ENCODE peak calls at places on chromosome X, in nine cellular contexts. One of them, this sample, is unnamed.

GRCh38 chrX:46407036-46407752 is 138.0 kb downstream of the ZNF674 start:
- DNase-seq in D341Med: no peak
- DNase-seq in AG09319: no peak
- DNase-seq in pancreas: no peak
- DNase-seq in Ammon's horn: no peak
- DNase-seq in GM10248: no peak
- DNase-seq in GM03348: no peak
- DNase-seq in vagina: no peak
- DNase-seq in non-pigmented ciliary epithelial cell: no peak
- DNase-seq in this sample: peak; percentile 26

GRCh38 chrX:153728951-153729631 is 4.4 kb downstream of the ABCD1 start:
- DNase-seq in AG09319: no peak
- DNase-seq in GM10248: no peak
- DNase-seq in Ammon's horn: no peak
- DNase-seq in GM03348: no peak
- DNase-seq in pancreas: no peak
- DNase-seq in non-pigmented ciliary epithelial cell: no peak
- DNase-seq in D341Med: no peak
- DNase-seq in vagina: no peak
- DNase-seq in this sample: no peak

GRCh38 chrX:110172215-110172614 is 145.7 kb downstream of the AMMECR1 start:
- DNase-seq in D341Med: no peak
- DNase-seq in Ammon's horn: no peak
- DNase-seq in pancreas: no peak
- DNase-seq in AG09319: no peak
- DNase-seq in GM10248: peak; percentile 79
- DNase-seq in GM03348: no peak
- DNase-seq in vagina: peak; percentile 78
- DNase-seq in non-pigmented ciliary epithelial cell: no peak
- DNase-seq in this sample: no peak

GRCh38 chrX:54509401-54509800 is 13.4 kb upstream of the FGD1 start:
- DNase-seq in GM10248: no peak
- DNase-seq in GM03348: peak; percentile 20
- DNase-seq in D341Med: no peak
- DNase-seq in pancreas: no peak
- DNase-seq in AG09319: no peak
- DNase-seq in non-pigmented ciliary epithelial cell: no peak
- DNase-seq in Ammon's horn: no peak
- DNase-seq in vagina: no peak
- DNase-seq in this sample: peak; percentile 18

GRCh38 chrX:313546-313945 is 5.0 kb downstream of the GTPBP6 start:
- DNase-seq in GM03348: no peak
- DNase-seq in D341Med: no peak
- DNase-seq in GM10248: no peak
- DNase-seq in pancreas: no peak
- DNase-seq in Ammon's horn: no peak
- DNase-seq in non-pigmented ciliary epithelial cell: no peak
- DNase-seq in vagina: no peak
- DNase-seq in AG09319: no peak
- DNase-seq in this sample: no peak

GRCh38 chrX:110042521-110042920 is 39.6 kb downstream of the TMEM164 start:
- DNase-seq in non-pigmented ciliary epithelial cell: peak; percentile 17
- DNase-seq in GM10248: no peak
- DNase-seq in AG09319: no peak
- DNase-seq in vagina: no peak
- DNase-seq in Ammon's horn: no peak
- DNase-seq in D341Med: no peak
- DNase-seq in GM03348: no peak
- DNase-seq in pancreas: no peak
- DNase-seq in this sample: no peak

GRCh38 chrX:132101206-132101605 is 26.6 kb downstream of the FRMD7 start:
- DNase-seq in GM03348: no peak
- DNase-seq in AG09319: no peak
- DNase-seq in non-pigmented ciliary epithelial cell: no peak
- DNase-seq in GM10248: no peak
- DNase-seq in Ammon's horn: no peak
- DNase-seq in vagina: no peak
- DNase-seq in D341Med: no peak
- DNase-seq in pancreas: no peak
- DNase-seq in this sample: no peak

GRCh38 chrX:9312922-9313867 is 151.7 kb upstream of the TBL1X start:
- DNase-seq in GM10248: peak; percentile 23
- DNase-seq in Ammon's horn: no peak
- DNase-seq in AG09319: no peak
- DNase-seq in pancreas: peak; percentile 40
- DNase-seq in D341Med: peak; percentile 60
- DNase-seq in non-pigmented ciliary epithelial cell: no peak
- DNase-seq in GM03348: no peak
- DNase-seq in vagina: no peak
- DNase-seq in this sample: no peak

GRCh38 chrX:69369999-69370398 is 134.1 kb upstream of the NALF2 start:
- DNase-seq in GM10248: no peak
- DNase-seq in D341Med: no peak
- DNase-seq in AG09319: no peak
- DNase-seq in non-pigmented ciliary epithelial cell: no peak
- DNase-seq in vagina: peak; percentile 32
- DNase-seq in pancreas: no peak
- DNase-seq in GM03348: no peak
- DNase-seq in Ammon's horn: no peak
- DNase-seq in this sample: no peak

GRCh38 chrX:120774611-120775010 is 101.1 kb downstream of the CT47B1 start:
- DNase-seq in D341Med: no peak
- DNase-seq in GM03348: no peak
- DNase-seq in pancreas: no peak
- DNase-seq in AG09319: no peak
- DNase-seq in non-pigmented ciliary epithelial cell: no peak
- DNase-seq in Ammon's horn: no peak
- DNase-seq in vagina: no peak
- DNase-seq in GM10248: no peak
- DNase-seq in this sample: no peak

GRCh38 chrX:118847676-118848075 is 24.1 kb downstream of the ZCCHC12 start:
- DNase-seq in GM03348: peak; percentile 60
- DNase-seq in AG09319: peak; percentile 7
- DNase-seq in Ammon's horn: peak; percentile 43
- DNase-seq in pancreas: no peak
- DNase-seq in D341Med: peak; percentile 29
- DNase-seq in non-pigmented ciliary epithelial cell: no peak
- DNase-seq in vagina: no peak
- DNase-seq in GM10248: peak; percentile 44
- DNase-seq in this sample: peak; percentile 34

GRCh38 chrX:141936080-141936479 is 32.4 kb downstream of the MAGEC1 start:
- DNase-seq in Ammon's horn: peak; percentile 11
- DNase-seq in D341Med: no peak
- DNase-seq in GM10248: no peak
- DNase-seq in vagina: no peak
- DNase-seq in AG09319: no peak
- DNase-seq in non-pigmented ciliary epithelial cell: peak; percentile 1
- DNase-seq in pancreas: no peak
- DNase-seq in GM03348: no peak
- DNase-seq in this sample: no peak

GRCh38 chrX:8834393-8834792 is 33.2 kb upstream of the FAM9A start:
- DNase-seq in AG09319: no peak
- DNase-seq in Ammon's horn: no peak
- DNase-seq in GM03348: no peak
- DNase-seq in D341Med: no peak
- DNase-seq in vagina: no peak
- DNase-seq in non-pigmented ciliary epithelial cell: no peak
- DNase-seq in pancreas: no peak
- DNase-seq in GM10248: no peak
- DNase-seq in this sample: no peak

GRCh38 chrX:2974946-2975345 is 31.4 kb upstream of the ARSH start:
- DNase-seq in non-pigmented ciliary epithelial cell: no peak
- DNase-seq in Ammon's horn: peak; percentile 2
- DNase-seq in AG09319: no peak
- DNase-seq in GM03348: no peak
- DNase-seq in D341Med: no peak
- DNase-seq in pancreas: no peak
- DNase-seq in vagina: no peak
- DNase-seq in GM10248: no peak
- DNase-seq in this sample: no peak

GRCh38 chrX:53483838-53484420 is 49.8 kb upstream of the HSD17B10 start:
- DNase-seq in GM10248: no peak
- DNase-seq in Ammon's horn: no peak
- DNase-seq in GM03348: peak; percentile 45
- DNase-seq in vagina: no peak
- DNase-seq in D341Med: no peak
- DNase-seq in AG09319: no peak
- DNase-seq in non-pigmented ciliary epithelial cell: no peak
- DNase-seq in pancreas: no peak
- DNase-seq in this sample: no peak

GRCh38 chrX:40192196-40192595 is 94.4 kb upstream of the BCOR start:
- DNase-seq in AG09319: no peak
- DNase-seq in GM10248: no peak
- DNase-seq in non-pigmented ciliary epithelial cell: no peak
- DNase-seq in GM03348: no peak
- DNase-seq in Ammon's horn: no peak
- DNase-seq in pancreas: no peak
- DNase-seq in D341Med: no peak
- DNase-seq in vagina: no peak
- DNase-seq in this sample: no peak

GRCh38 chrX:11647048-11647650 is 18.6 kb downstream of the ARHGAP6 start:
- DNase-seq in pancreas: no peak
- DNase-seq in AG09319: no peak
- DNase-seq in GM10248: no peak
- DNase-seq in D341Med: no peak
- DNase-seq in GM03348: no peak
- DNase-seq in vagina: no peak
- DNase-seq in Ammon's horn: no peak
- DNase-seq in non-pigmented ciliary epithelial cell: no peak
- DNase-seq in this sample: no peak

This sample was measured in SK-N-MC.